ENCODE peak calls at places on chromosome 14, in eight cellular contexts. Y, J, S, I, U, M, O and H are unnamed samples.

GRCh38 chr14:50232276-50232642 is 881 bp upstream of the SOS2 start:
- DNase-seq in Y (no peak), J (no peak), S (no peak), I (no peak), U (no peak), M (no peak), O (no peak), H (no peak)

GRCh38 chr14:77369280-77369679 is 7.6 kb downstream of the TMED8 start:
- DNase-seq in Y (no peak), J (no peak), S (no peak), I (no peak), U (peak; percentile 57), M (no peak), O (no peak), H (no peak)

GRCh38 chr14:49017451-49017850 is 568.7 kb downstream of the RPS29 start:
- DNase-seq in Y (no peak), J (no peak), S (no peak), I (no peak), U (no peak), M (no peak), O (no peak), H (no peak)

GRCh38 chr14:64702493-64703392 is 1.5 kb upstream of the PLEKHG3 start:
- DNase-seq in Y (no peak), J (no peak), S (peak; percentile 81), I (no peak), U (peak; percentile 71), M (no peak), O (peak; percentile 71), H (no peak)

GRCh38 chr14:95533391-95533821 is 1.4 kb upstream of the GLRX5 start:
- DNase-seq in Y (no peak), J (peak; percentile 67), S (no peak), I (no peak), U (peak; percentile 55), M (no peak), O (no peak), H (peak; percentile 65)

GRCh38 chr14:24189059-24189375 is 401 bp upstream of the IPO4 start:
- DNase-seq in Y (no peak), J (no peak), S (no peak), I (no peak), U (no peak), M (no peak), O (no peak), H (no peak)

GRCh38 chr14:73438993-73439392 is 19.4 kb downstream of the NUMB start:
- DNase-seq in Y (no peak), J (no peak), S (no peak), I (no peak), U (no peak), M (no peak), O (no peak), H (no peak)

GRCh38 chr14:88914956-88915355 is 90.5 kb downstream of the TTC8 start:
- DNase-seq in Y (no peak), J (no peak), S (no peak), I (no peak), U (no peak), M (no peak), O (no peak), H (no peak)

GRCh38 chr14:66572836-66573235 is 64.9 kb downstream of the GPHN start:
- DNase-seq in Y (no peak), J (peak; percentile 28), S (no peak), I (no peak), U (no peak), M (no peak), O (no peak), H (no peak)

GRCh38 chr14:56216631-56217379 is 98.6 kb downstream of the PELI2 start:
- DNase-seq in Y (peak; percentile 58), J (peak; percentile 58), S (peak; percentile 51), I (no peak), U (no peak), M (no peak), O (no peak), H (peak; percentile 70)

GRCh38 chr14:104794099-104794498 is 1.4 kb downstream of the AKT1 start:
- DNase-seq in Y (no peak), J (peak; percentile 78), S (peak; percentile 68), I (no peak), U (peak; percentile 44), M (peak; percentile 46), O (no peak), H (peak; percentile 85)

GRCh38 chr14:104792945-104793702 is 2.4 kb downstream of the AKT1 start:
- DNase-seq in Y (no peak), J (no peak), S (no peak), I (no peak), U (peak; percentile 22), M (no peak), O (no peak), H (no peak)

GRCh38 chr14:104792101-104792884 is 3.3 kb downstream of the AKT1 start:
- DNase-seq in Y (no peak), J (no peak), S (no peak), I (no peak), U (peak; percentile 41), M (no peak), O (peak; percentile 81), H (no peak)

GRCh38 chr14:104794641-104795467 is 694 bp downstream of the AKT1 start:
- DNase-seq in Y (no peak), J (peak; percentile 38), S (peak; percentile 50), I (no peak), U (peak; percentile 34), M (no peak), O (no peak), H (peak; percentile 64)

DNA sequence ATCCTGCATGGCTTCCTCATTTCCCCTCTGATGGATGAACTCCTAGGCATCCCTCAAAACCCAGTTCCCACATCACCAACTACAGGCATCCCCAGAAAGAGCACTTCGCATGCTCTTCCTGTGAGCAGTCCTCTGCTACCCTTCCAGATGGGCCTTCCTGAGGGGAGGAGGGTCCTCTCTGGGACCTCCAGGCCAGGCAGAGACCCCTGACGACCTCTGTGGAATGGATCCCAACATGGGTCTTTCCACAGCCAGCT is 1.9 kb downstream of the AKT1 start:
- DNase-seq in Y (no peak), J (no peak), S (no peak), I (no peak), U (peak; percentile 19), M (no peak), O (no peak), H (no peak)
- H3K4me3 ChIP-seq in Y (no peak overlapping the region), J (peak overlapping the region; percentile 74), S (no peak overlapping the region), I (peak overlapping the region; percentile 70), U (peak overlapping the region; percentile 61), M (peak overlapping the region; percentile 74), O (peak overlapping the region; percentile 68), H (peak overlapping the region; percentile 81)

DNA sequence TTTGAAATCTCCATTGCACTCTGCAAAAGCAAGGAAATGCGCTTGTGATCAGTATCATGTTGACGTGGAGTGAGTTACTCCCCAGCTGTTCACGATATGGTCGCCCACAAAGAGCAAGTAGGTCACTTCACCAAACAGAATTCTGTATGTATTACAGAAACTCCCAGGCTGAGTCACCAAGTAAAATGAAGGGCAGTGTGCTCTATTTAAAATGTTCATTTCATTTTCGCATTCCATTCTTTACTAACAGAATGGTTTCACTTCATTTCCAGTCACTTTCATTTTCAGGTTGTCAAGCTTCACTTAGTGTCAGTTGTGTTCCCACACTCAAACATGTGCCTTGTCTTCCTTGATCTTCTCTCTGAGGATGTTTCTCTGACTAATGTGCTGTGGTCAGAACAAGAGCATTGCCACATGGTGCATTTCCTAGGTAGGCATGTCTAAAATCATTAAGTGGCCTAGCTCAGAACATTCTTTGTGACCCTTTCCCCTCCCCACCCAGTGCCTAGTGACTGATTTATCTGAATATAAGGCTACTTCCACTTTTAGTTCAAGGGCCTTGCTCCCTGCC is 391.2 kb downstream of the RAD51B start:
- DNase-seq in Y (peak; percentile 29), J (peak; percentile 98), S (no peak), I (peak; percentile 82), U (peak; percentile 78), M (no peak), O (no peak), H (peak; percentile 89)
- H3K4me3 ChIP-seq in Y (no peak overlapping the region), J (no peak overlapping the region), S (no peak overlapping the region), I (peak overlapping the region; percentile 30), U (peak overlapping the region; percentile 29), M (no peak overlapping the region), O (peak overlapping the region; percentile 22), H (peak overlapping the region; percentile 65)

GRCh38 chr14:61713724-61714437 is 18.6 kb downstream of the HIF1A start:
- DNase-seq in Y (no peak), J (no peak), S (no peak), I (no peak), U (no peak), M (no peak), O (no peak), H (no peak)
- H3K4me3 ChIP-seq in Y (no peak overlapping the region), J (no peak overlapping the region), S (no peak overlapping the region), I (no peak overlapping the region), U (no peak overlapping the region), M (peak overlapping the region; percentile 24), O (no peak overlapping the region), H (peak overlapping the region; percentile 63)

GRCh38 chr14:67999290-67999689 is 179.7 kb downstream of the RAD51B start:
- DNase-seq in Y (no peak), J (peak; percentile 56), S (no peak), I (peak; percentile 2), U (no peak), M (no peak), O (no peak), H (peak; percentile 57)
- H3K4me3 ChIP-seq in Y (no peak overlapping the region), J (no peak overlapping the region), S (no peak overlapping the region), I (no peak overlapping the region), U (no peak overlapping the region), M (no peak overlapping the region), O (no peak overlapping the region), H (no peak overlapping the region)

GRCh38 chr14:75126679-75127473 is at the start of gene NEK9:
- DNase-seq in Y (peak; percentile 87), J (peak; percentile 88), S (peak; percentile 90), I (no peak), U (peak; percentile 90), M (peak; percentile 56), O (peak; percentile 95), H (peak; percentile 86)

GRCh38 chr14:75123991-75124390 is 2.9 kb downstream of the NEK9 start:
- DNase-seq in Y (no peak), J (peak; percentile 92), S (peak; percentile 19), I (no peak), U (peak; percentile 66), M (no peak), O (no peak), H (peak; percentile 60)

GRCh38 chr14:75126121-75126544 is 715 bp downstream of the NEK9 start:
- DNase-seq in Y (no peak), J (no peak), S (no peak), I (no peak), U (peak; percentile 57), M (no peak), O (no peak), H (no peak)

GRCh38 chr14:75127903-75128595 is 1.2 kb upstream of the NEK9 start:
- DNase-seq in Y (no peak), J (no peak), S (peak; percentile 36), I (no peak), U (no peak), M (no peak), O (no peak), H (no peak)

DNA sequence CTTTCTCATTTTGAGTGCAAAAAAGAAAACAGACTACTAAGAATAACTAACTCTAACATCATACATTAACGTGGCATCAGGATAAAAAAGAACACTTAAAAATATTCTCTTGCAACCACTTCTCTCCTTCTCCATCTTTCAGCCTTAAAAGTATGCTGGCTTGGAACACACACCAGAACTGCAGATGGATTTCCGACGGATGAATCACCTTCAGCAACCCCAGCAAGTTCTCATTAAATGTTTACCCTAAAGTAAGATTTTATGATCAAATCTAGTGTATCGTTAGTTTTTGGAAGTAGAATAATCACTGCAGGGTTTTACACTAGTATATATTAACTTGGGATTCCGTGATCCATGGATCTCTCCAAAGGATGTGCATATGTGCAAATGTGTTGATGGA is 1.2 kb downstream of the NEK9 start:
- DNase-seq in Y (no peak), J (peak; percentile 87), S (no peak), I (peak; percentile 54), U (no peak), M (no peak), O (no peak), H (peak; percentile 74)
- H3K4me3 ChIP-seq in Y (no peak overlapping the region), J (peak overlapping the region; percentile 85), S (no peak overlapping the region), I (peak overlapping the region; percentile 75), U (peak overlapping the region; percentile 99), M (peak overlapping the region; percentile 86), O (peak overlapping the region; percentile 88), H (peak overlapping the region; percentile 83)

GRCh38 chr14:105591052-105591451 is 64.7 kb downstream of the TMEM121 start:
- DNase-seq in Y (no peak), J (no peak), S (no peak), I (no peak), U (no peak), M (no peak), O (no peak), H (no peak)
- H3K4me3 ChIP-seq in Y (no peak overlapping the region), J (no peak overlapping the region), S (no peak overlapping the region), I (no peak overlapping the region), U (no peak overlapping the region), M (no peak overlapping the region), O (no peak overlapping the region), H (no peak overlapping the region)